ENCODE peak calls at places on chromosome 3, in four cellular contexts. N is SK-N-SH, O is WTC11, J is HepG2. I is an unnamed sample.

GRCh38 chr3:14605070-14605469 is 46.5 kb upstream of the CCDC174 start:
- DNase-seq in O (no peak), J (no peak), N (no peak), I (peak)

GRCh38 chr3:43892535-43892934 is 201.8 kb downstream of the ABHD5 start:
- DNase-seq in J (no peak), N (no peak), O (no peak), I (no peak)

GRCh38 chr3:141094851-141095545 is 43.9 kb downstream of the SPSB4 start:
- DNase-seq in J (no peak), N (no peak), O (no peak), I (no peak)

GRCh38 chr3:13272831-13273603 is 147.1 kb downstream of the NUP210 start:
- DNase-seq in N (no peak), J (no peak), O (no peak), I (no peak)

GRCh38 chr3:105353485-105354161 is 13.1 kb upstream of the ALCAM start:
- DNase-seq in J (no peak), N (no peak), O (peak), I (no peak)

GRCh38 chr3:177665122-177665808 is 468.0 kb upstream of the TBL1XR1 start:
- DNase-seq in N (no peak), J (no peak), O (no peak), I (no peak)

GRCh38 chr3:177195941-177196472 is 1.3 kb downstream of the TBL1XR1 start:
- DNase-seq in N (no peak), J (no peak), O (no peak), I (no peak)

GRCh38 chr3:29601861-29602585 is 321.2 kb downstream of the RBMS3 start:
- DNase-seq in J (no peak), O (no peak), N (no peak), I (no peak)

GRCh38 chr3:28853830-28854229 is 427.0 kb upstream of the RBMS3 start:
- DNase-seq in N (no peak), J (no peak), O (no peak), I (no peak)

GRCh38 chr3:190281308-190282051 is 40.8 kb downstream of the CLDN1 start:
- DNase-seq in O (no peak), J (peak), N (no peak), I (no peak)

GRCh38 chr3:45830121-45830520 is 11.8 kb downstream of the LZTFL1 start:
- DNase-seq in N (no peak), O (no peak), J (no peak), I (no peak)

GRCh38 chr3:67529915-67530314 is 124.5 kb downstream of the SUCLG2 start:
- DNase-seq in N (no peak), O (no peak), J (no peak), I (no peak)

GRCh38 chr3:107294117-107294516 is 83.1 kb upstream of the CCDC54 start:
- DNase-seq in N (no peak), J (no peak), O (no peak), I (no peak)

GRCh38 chr3:123084192-123084591 is 17.4 kb downstream of the PDIA5 start:
- DNase-seq in J (peak), N (no peak), O (no peak), I (peak)

GRCh38 chr3:4720316-4721075 is 227.3 kb downstream of the ITPR1 start:
- DNase-seq in N (no peak), J (peak), O (peak), I (peak)
- TF ChIP-seq FOXJ3 in N (no peak), J (no peak), O (no peak), I (no peak)

GRCh38 chr3:108462899-108463298 is 47.5 kb downstream of the MYH15 start:
- DNase-seq in N (no peak), O (no peak), J (no peak), I (no peak)
- TF ChIP-seq FOXJ3 in N (no peak), O (no peak), J (no peak), I (no peak)

GRCh38 chr3:111781561-111782446 is 77.3 kb upstream of the PHLDB2 start:
- DNase-seq in O (no peak), J (no peak), N (no peak), I (no peak)
- TF ChIP-seq FOXJ3 in O (no peak), J (no peak), N (no peak), I (no peak)

DNA sequence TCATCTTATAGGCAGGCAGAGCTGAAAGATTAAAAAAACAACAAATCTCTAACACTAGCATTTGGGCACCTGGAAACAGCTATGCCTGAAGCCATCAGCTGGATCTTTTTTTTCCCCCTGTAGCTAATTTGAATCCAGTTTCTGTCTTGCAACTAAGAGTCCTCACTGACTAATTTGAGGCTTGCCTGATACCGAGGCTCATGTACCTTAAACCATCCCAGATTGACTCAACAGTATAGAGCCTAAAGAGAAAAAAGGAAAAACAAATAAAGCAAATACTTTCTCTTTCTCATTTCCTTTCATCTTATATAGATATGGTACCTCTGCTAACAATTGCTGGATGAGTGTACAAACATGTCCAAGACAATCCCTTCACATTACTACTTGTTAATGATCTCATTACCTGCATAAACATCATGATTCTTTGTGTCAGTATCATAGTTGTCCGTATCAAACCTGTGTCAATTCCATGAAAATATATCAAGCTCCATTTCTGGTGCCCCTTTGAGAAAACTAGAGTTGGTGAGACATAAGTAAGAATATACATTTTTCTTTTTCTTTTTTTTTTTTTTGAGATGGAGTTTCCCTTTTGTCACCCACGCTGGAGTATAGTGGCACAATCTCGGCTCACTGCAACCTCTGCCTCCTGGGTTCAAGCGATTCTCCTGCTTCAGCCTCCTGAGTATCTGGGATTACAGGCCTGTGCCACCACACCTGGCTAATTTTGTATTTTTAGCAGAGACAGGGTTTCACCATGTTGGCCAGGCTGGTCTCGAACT is 43.1 kb downstream of the BHLHE40 start:
- DNase-seq in O (no peak), N (no peak), J (peak), I (no peak)
- TF ChIP-seq FOXJ3 in O (no peak), N (no peak), J (no peak), I (no peak)

DNA sequence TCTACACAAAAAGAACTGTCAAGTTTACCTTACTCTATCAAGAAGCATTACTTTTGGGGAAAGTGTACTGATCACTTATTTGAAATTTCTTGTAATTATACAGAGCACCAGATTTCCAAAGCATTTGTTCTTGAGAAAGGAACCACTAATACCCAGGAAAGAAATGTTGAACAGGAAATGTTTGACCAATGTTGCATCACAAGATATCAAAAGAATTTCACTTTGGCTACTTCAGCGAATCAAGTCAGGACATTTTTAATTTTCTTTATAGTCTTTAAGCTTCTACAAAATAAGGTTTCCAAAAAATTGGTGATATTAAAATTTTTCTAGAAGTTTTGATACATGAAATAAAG is 422.0 kb downstream of the MECOM start:
- DNase-seq in J (no peak), O (no peak), N (no peak), I (no peak)
- TF ChIP-seq FOXJ3 in J (no peak), O (no peak), N (no peak), I (no peak)

GRCh38 chr3:172607305-172608121 is 84.3 kb upstream of the TNFSF10 start:
- DNase-seq in O (no peak), J (no peak), N (no peak), I (no peak)

GRCh38 chr3:172609750-172610149 is 86.5 kb upstream of the TNFSF10 start:
- DNase-seq in J (no peak), O (no peak), N (no peak), I (no peak)

GRCh38 chr3:172608575-172608974 is 85.3 kb upstream of the TNFSF10 start:
- DNase-seq in J (no peak), O (no peak), N (no peak), I (no peak)

GRCh38 chr3:172604895-172605646 is 81.8 kb upstream of the TNFSF10 start:
- DNase-seq in J (no peak), O (no peak), N (no peak), I (no peak)

GRCh38 chr3:172606021-172606420 is 82.8 kb upstream of the TNFSF10 start:
- DNase-seq in O (no peak), J (no peak), N (no peak), I (no peak)
- TF ChIP-seq FOXJ3 in O (no peak), J (no peak), N (no peak), I (no peak)

DNA sequence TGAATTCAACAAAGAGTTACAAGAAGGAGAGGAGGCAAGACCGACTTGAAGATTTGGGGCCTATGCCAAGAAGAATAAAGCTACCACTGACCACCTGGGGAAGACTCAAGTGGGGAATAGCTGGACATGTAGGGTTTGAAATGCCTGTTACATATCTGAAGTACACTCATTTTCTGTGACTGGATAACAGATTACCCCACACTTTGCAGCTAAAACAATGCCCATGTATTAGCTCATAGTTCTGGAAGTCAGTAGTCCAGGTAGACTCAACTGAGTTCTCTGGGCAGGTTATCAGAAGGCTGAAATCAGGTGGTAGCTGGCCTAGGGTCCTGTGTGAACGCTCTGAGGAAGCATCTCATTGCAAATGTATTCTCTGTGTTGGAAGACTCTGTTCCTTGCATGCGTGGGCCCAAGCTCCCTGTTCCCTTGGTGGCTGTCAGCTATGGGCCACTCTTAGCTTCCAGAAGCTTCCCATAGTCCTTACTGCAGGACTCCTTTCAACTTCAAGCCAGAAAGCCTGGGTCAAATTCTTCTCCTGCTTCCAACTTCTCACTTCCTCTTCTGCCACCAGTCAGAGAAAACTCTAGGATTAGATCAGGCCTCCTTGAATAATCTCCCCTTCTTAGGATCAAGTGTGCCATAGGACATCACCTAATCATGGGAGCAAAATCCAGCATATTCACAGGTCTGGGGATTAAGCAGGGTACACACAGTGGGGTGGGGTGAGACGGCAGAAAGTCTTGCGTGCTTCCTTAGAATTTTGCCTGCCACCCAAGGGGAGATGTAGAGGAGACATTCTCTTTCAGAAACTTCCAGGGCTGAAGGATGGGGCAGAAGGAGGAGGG is 187.8 kb downstream of the SHQ1 start:
- DNase-seq in J (no peak), N (no peak), O (no peak), I (no peak)
- TF ChIP-seq FOXJ3 in J (no peak), N (no peak), O (no peak), I (no peak)

GRCh38 chr3:134468519-134468918 is 17.3 kb downstream of the ANAPC13 start:
- DNase-seq in J (no peak), N (no peak), O (no peak), I (no peak)
- TF ChIP-seq FOXJ3 in J (no peak), N (no peak), O (no peak), I (no peak)

DNA sequence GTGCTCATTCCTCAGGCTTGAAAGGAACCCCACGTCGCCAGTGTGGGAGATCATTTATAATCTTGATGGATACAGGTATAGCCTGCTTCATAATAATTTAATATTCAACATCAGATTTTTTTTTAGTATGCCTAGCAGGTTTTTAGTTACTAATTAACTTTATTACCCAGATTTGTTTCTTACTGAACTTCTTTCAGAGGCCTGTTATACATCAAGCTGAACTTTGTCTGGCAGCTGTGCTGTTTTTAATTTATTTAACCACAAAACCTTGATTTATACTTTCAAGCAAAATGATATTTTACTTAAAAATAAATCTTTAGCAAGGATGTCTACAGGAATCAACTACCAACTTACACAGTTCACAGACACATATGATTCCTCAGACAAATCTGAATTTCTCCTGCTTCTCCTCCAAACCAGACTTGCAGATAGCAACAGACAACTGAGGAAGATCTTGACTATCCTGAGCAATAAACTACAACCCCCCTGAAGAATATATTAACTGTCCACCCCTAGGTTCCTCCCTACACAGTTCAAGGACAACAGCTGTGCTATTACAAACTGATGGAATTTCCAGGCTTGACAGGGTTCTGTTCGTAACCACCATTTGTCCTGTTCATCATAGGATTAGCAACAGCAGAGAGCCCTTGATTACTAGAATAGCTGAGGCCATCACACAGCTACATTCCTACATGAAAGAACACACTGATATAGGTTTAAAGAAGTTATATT is 599 bp downstream of the MAP4 start:
- DNase-seq in J (peak), N (no peak), O (no peak), I (no peak)
- TF ChIP-seq FOXJ3 in J (no peak), N (no peak), O (no peak), I (no peak)

DNA sequence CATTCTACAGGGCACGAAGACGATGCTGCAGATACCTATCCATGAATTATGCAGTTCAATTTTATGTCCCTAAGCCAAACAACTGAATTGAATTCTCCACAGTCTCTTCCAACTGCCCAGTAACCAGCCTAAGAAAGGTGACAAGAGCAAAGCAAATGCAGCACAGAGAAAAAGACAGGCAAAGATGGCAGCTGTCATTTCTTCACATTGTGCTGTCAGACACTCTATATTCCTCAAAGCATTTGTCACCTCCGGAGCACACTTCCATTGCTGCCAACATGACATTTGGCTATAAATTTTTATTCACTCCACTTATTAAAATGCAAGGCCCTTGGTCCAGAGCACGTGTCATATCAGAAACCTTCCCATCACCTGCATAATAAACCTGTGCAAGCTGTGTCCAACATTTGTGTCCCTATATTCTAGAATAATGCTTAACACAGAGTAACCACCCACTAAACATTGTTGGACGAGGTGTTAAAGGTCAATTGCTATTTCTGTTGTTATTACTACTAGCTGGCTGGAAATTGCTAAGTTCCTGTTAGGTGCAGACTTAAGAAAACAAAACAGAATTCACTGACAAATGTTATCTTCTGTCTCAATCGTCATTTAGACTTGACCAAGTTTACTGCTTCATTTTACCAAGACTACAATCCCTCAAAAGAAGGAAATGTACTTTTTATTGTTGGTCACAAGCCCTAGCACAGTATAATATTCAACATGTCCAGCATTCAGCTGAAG is 89.7 kb downstream of the MAGI1 start:
- DNase-seq in N (no peak), O (no peak), J (no peak), I (no peak)
- TF ChIP-seq FOXJ3 in N (no peak), O (no peak), J (no peak), I (no peak)

I was measured in K562.